ENCODE peak calls at places on chromosome 10, in seven cellular contexts. I is activated CD4-positive, CD25-positive, alpha-beta regulatory T cell; W is A549; P is MCF 10A; T is WERI-Rb-1; L is EH; B is tibial artery. H is an unnamed sample.
A peak's percentile ranks its signal among the peaks of the same experiment; 100 is the strongest.

GRCh38 chr10:30057421-30057841 is 2.0 kb downstream of the JCAD start:
- DNase-seq in I (no peak), P (no peak), W (peak; percentile 58), L (peak; percentile 81), T (no peak), B (no peak), H (no peak)

GRCh38 chr10:62610649-62611229 is 193.8 kb upstream of the ADO start:
- DNase-seq in W (peak; percentile 53), T (peak; percentile 64), P (peak; percentile 75), I (peak; percentile 24), L (peak; percentile 63), B (no peak), H (no peak)

GRCh38 chr10:102643346-102644065 is 773 bp upstream of the TRIM8 start:
- DNase-seq in L (peak; percentile 83), W (peak; percentile 78), B (peak; percentile 67), P (peak; percentile 69), I (peak; percentile 37), T (peak; percentile 57), H (no peak)

GRCh38 chr10:80259405-80259871 is 30.0 kb downstream of the MAT1A start:
- DNase-seq in T (no peak), P (no peak), W (no peak), L (peak; percentile 43), I (no peak), B (no peak), H (no peak)

GRCh38 chr10:89574348-89574747 is 39.0 kb upstream of the SLC16A12 start:
- DNase-seq in L (peak; percentile 24), P (peak; percentile 31), T (no peak), I (no peak), W (no peak), B (no peak), H (no peak)

GRCh38 chr10:126042354-126042753 is 146.0 kb downstream of the FANK1 start:
- DNase-seq in L (no peak), T (no peak), B (no peak), W (no peak), P (no peak), I (no peak), H (no peak)

GRCh38 chr10:129888784-129889616 is 75.1 kb downstream of the EBF3 start:
- DNase-seq in W (peak; percentile 42), T (peak; percentile 79), B (no peak), P (peak; percentile 27), I (peak; percentile 27), L (no peak), H (no peak)

GRCh38 chr10:16520900-16521299 is 779 bp downstream of the C1QL3 start:
- DNase-seq in P (no peak), L (peak; percentile 42), I (no peak), T (peak; percentile 26), B (no peak), W (no peak), H (no peak)

GRCh38 chr10:19922236-19922963 is 106.2 kb downstream of the PLXDC2 start:
- DNase-seq in T (no peak), L (no peak), B (peak; percentile 74), W (peak; percentile 11), P (peak; percentile 85), I (no peak), H (no peak)

GRCh38 chr10:88114368-88114767 is 250.9 kb downstream of the PTEN start:
- DNase-seq in T (peak; percentile 69), I (no peak), W (peak; percentile 66), B (peak; percentile 43), P (peak; percentile 50), L (peak; percentile 42), H (peak; percentile 80)

GRCh38 chr10:46310851-46311250 is 24.1 kb downstream of the ANTXRL start:
- DNase-seq in T (no peak), W (no peak), I (no peak), L (no peak), P (no peak), B (no peak), H (no peak)

GRCh38 chr10:97531401-97531985 is 32.8 kb downstream of the UBTD1 start:
- DNase-seq in T (no peak), L (peak; percentile 70), B (no peak), W (no peak), P (no peak), I (no peak), H (no peak)

GRCh38 chr10:60810437-60811182 is 32.3 kb downstream of the CDK1 start:
- DNase-seq in W (peak; percentile 9), I (no peak), T (no peak), P (peak; percentile 47), L (peak; percentile 72), B (no peak), H (no peak)

GRCh38 chr10:125160856-125161569 is 650 bp upstream of the CTBP2 start:
- DNase-seq in L (peak; percentile 91), W (peak; percentile 94), T (peak; percentile 96), P (peak; percentile 89), B (peak; percentile 92), I (no peak), H (no peak)

GRCh38 chr10:92506336-92506735 is 67.6 kb downstream of the IDE start:
- DNase-seq in W (no peak), P (no peak), I (no peak), L (no peak), T (no peak), B (no peak), H (no peak)

GRCh38 chr10:112938808-112939482 is 11.1 kb upstream of the TCF7L2 start:
- DNase-seq in B (no peak), W (no peak), T (peak; percentile 16), I (no peak), L (no peak), P (no peak), H (no peak)

GRCh38 chr10:27744478-27745379 is 890 bp downstream of the MKX start:
- DNase-seq in B (peak; percentile 41), L (peak; percentile 70), P (no peak), W (peak; percentile 33), T (no peak), I (no peak), H (no peak)

GRCh38 chr10:77004917-77005564 is 632.6 kb downstream of the KCNMA1 start:
- DNase-seq in P (peak; percentile 67), T (peak; percentile 16), W (peak; percentile 53), I (no peak), L (peak; percentile 68), B (no peak), H (no peak)

GRCh38 chr10:17084989-17085725 is 44.5 kb downstream of the CUBN start:
- DNase-seq in L (no peak), B (no peak), I (no peak), P (no peak), W (no peak), T (no peak), H (no peak)

GRCh38 chr10:3784510-3785250 is at the start of gene KLF6:
- DNase-seq in W (peak; percentile 35), P (peak; percentile 35), I (no peak), B (peak; percentile 41), T (no peak), L (peak; percentile 49), H (no peak)

GRCh38 chr10:82091413-82091812 is 216.4 kb downstream of the NRG3 start:
- DNase-seq in L (no peak), P (no peak), I (no peak), T (no peak), W (no peak), B (no peak), H (no peak)

GRCh38 chr10:79285315-79286185 is 61.7 kb upstream of the PPIF start:
- DNase-seq in W (no peak), P (no peak), B (no peak), T (no peak), L (no peak), I (no peak), H (no peak)

GRCh38 chr10:102654969-102655368 is 10.7 kb downstream of the TRIM8 start:
- DNase-seq in I (no peak), B (no peak), L (no peak), T (no peak), P (no peak), W (no peak), H (no peak)

GRCh38 chr10:97101166-97101940 is 84.4 kb downstream of the SLIT1 start:
- DNase-seq in B (no peak), W (no peak), I (no peak), T (no peak), P (no peak), L (no peak), H (no peak)

GRCh38 chr10:102615361-102615760 is 28.9 kb upstream of the TRIM8 start:
- DNase-seq in B (no peak), L (peak; percentile 36), I (no peak), W (peak; percentile 20), P (peak; percentile 25), T (peak; percentile 85), H (no peak)